ENCODE peak calls at places on chromosomes 11 and 22, in eight cellular contexts. I, Y, L, B, D, R, W and H are unnamed samples.

GRCh38 chr11:18927550-18928322 is 11.5 kb downstream of the MRGPRX1 start:
- DNase-seq in I (no peak), Y (no peak), L (no peak), B (no peak), D (no peak), R (no peak), W (no peak), H (no peak)

GRCh38 chr11:115222218-115222862 is 281.9 kb downstream of the CADM1 start:
- DNase-seq in I (peak; percentile 87), Y (no peak), L (no peak), B (no peak), D (no peak), R (no peak), W (no peak), H (no peak)

GRCh38 chr11:101466352-101466751 is 117.5 kb downstream of the TRPC6 start:
- DNase-seq in I (no peak), Y (no peak), L (peak; percentile 40), B (peak; percentile 18), D (no peak), R (no peak), W (no peak), H (no peak)

GRCh38 chr11:32109596-32109995 is 18.7 kb downstream of the RCN1 start:
- DNase-seq in I (no peak), Y (no peak), L (no peak), B (no peak), D (no peak), R (no peak), W (no peak), H (no peak)

GRCh38 chr11:6703247-6704063 is 20.3 kb upstream of the MRPL17 start:
- DNase-seq in I (peak; percentile 76), Y (peak; percentile 42), L (peak; percentile 57), B (peak; percentile 58), D (no peak), R (no peak), W (peak; percentile 16), H (no peak)

GRCh38 chr22:20216863-20217499 is 51.1 kb downstream of the RTN4R start:
- DNase-seq in I (no peak), Y (peak; percentile 51), L (no peak), B (no peak), D (no peak), R (no peak), W (no peak), H (no peak)

GRCh38 chr11:65404638-65405339 is 17.8 kb upstream of the NEAT1 start:
- DNase-seq in I (no peak), Y (no peak), L (no peak), B (no peak), D (no peak), R (no peak), W (no peak), H (peak; percentile 55)

GRCh38 chr11:843818-844692 is 1.4 kb downstream of the TSPAN4 start:
- DNase-seq in I (peak; percentile 93), Y (peak; percentile 68), L (peak; percentile 96), B (peak; percentile 83), D (peak; percentile 97), R (no peak), W (no peak), H (peak; percentile 78)

GRCh38 chr11:76419896-76420295 is 24.9 kb upstream of the EMSY start:
- DNase-seq in I (no peak), Y (no peak), L (peak; percentile 46), B (no peak), D (no peak), R (no peak), W (no peak), H (peak; percentile 53)

GRCh38 chr22:24265734-24266133 is 4.9 kb upstream of the SPECC1L start:
- DNase-seq in I (no peak), Y (no peak), L (no peak), B (no peak), D (no peak), R (no peak), W (no peak), H (no peak)

GRCh38 chr22:27546157-27546556 is 255.4 kb downstream of the MN1 start:
- DNase-seq in I (no peak), Y (no peak), L (no peak), B (no peak), D (no peak), R (no peak), W (no peak), H (no peak)

GRCh38 chr22:36336246-36337182 is 51.3 kb downstream of the MYH9 start:
- DNase-seq in I (no peak), Y (no peak), L (no peak), B (no peak), D (no peak), R (no peak), W (no peak), H (no peak)

GRCh38 chr22:36340621-36341020 is 47.1 kb downstream of the MYH9 start:
- DNase-seq in I (no peak), Y (peak; percentile 56), L (no peak), B (no peak), D (peak; percentile 72), R (no peak), W (no peak), H (no peak)

GRCh38 chr22:36341640-36342041 is 46.1 kb downstream of the MYH9 start:
- DNase-seq in I (no peak), Y (no peak), L (no peak), B (no peak), D (no peak), R (no peak), W (no peak), H (no peak)

GRCh38 chr22:36337365-36338130 is 50.2 kb downstream of the MYH9 start:
- DNase-seq in I (no peak), Y (no peak), L (no peak), B (no peak), D (no peak), R (no peak), W (no peak), H (no peak)

DNA sequence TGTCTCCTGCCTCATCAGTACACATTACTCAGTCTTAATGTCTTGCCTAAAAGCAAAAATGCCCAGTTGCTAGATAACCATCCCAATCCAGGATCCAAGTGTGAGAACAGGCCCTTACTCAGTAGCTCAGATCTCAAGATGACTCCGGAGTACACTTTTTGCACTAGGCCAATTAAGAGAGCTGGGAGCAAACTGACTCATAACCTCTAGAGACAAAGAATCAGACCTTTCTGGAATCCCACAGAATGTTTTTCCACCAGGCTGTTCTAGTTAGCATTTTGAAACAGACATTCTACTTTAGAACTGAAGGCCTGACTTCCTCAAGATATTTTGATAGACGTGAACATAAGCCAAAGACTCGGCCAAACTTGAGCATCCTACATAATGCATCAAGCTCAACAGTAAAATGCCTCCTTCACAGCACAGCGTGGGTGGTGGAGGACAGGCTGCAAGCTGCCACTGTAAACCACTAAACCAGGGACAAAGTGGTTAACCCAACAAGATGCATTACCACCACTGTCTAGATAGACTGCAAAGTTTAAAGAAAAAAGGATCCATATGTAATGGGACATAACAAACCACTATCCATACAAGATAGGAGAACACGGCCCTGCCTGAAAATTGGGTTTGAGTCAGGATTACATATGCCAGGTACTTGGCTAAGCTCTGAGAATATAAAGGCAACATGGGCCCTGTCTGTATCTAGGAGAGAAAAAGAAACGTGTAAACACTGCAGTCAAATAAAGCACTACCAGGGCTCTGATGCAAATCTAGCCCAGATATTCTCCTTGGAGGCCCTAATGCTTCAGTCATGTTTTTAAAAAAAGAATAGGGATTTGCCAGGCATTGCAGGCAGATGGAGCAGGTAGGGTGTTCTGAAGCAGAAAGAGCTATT is 48.3 kb downstream of the MYH9 start:
- DNase-seq in I (peak; percentile 88), Y (no peak), L (no peak), B (no peak), D (no peak), R (no peak), W (no peak), H (no peak)
- H3K27ac ChIP-seq in I (peak overlapping the region; percentile 58), Y (peak overlapping the region; percentile 100), L (no peak overlapping the region), B (peak overlapping the region; percentile 56), D (peak overlapping the region; percentile 98), R (no peak overlapping the region), W (peak overlapping the region; percentile 43), H (no peak overlapping the region)

GRCh38 chr22:46914916-46915894 is 152.8 kb downstream of the TBC1D22A start:
- DNase-seq in I (no peak), Y (no peak), L (no peak), B (no peak), D (no peak), R (no peak), W (no peak), H (no peak)

GRCh38 chr22:46915978-46916730 is 153.7 kb downstream of the TBC1D22A start:
- DNase-seq in I (no peak), Y (no peak), L (no peak), B (no peak), D (no peak), R (no peak), W (no peak), H (no peak)

GRCh38 chr22:46917702-46918101 is 155.3 kb downstream of the TBC1D22A start:
- DNase-seq in I (no peak), Y (no peak), L (no peak), B (no peak), D (no peak), R (no peak), W (no peak), H (no peak)

GRCh38 chr22:46916886-46917625 is 154.6 kb downstream of the TBC1D22A start:
- DNase-seq in I (no peak), Y (no peak), L (no peak), B (no peak), D (no peak), R (no peak), W (no peak), H (no peak)

GRCh38 chr22:46918197-46918596 is 155.7 kb downstream of the TBC1D22A start:
- DNase-seq in I (no peak), Y (no peak), L (no peak), B (no peak), D (no peak), R (no peak), W (no peak), H (no peak)
- H3K27ac ChIP-seq in I (no peak overlapping the region), Y (no peak overlapping the region), L (no peak overlapping the region), B (no peak overlapping the region), D (no peak overlapping the region), R (no peak overlapping the region), W (no peak overlapping the region), H (no peak overlapping the region)

GRCh38 chr11:83035070-83035854 is 36.4 kb downstream of the RAB30 start:
- DNase-seq in I (peak; percentile 48), Y (no peak), L (no peak), B (no peak), D (no peak), R (no peak), W (no peak), H (no peak)
- H3K27ac ChIP-seq in I (no peak overlapping the region), Y (peak overlapping the region; percentile 71), L (no peak overlapping the region), B (peak overlapping the region; percentile 43), D (peak overlapping the region; percentile 57), R (no peak overlapping the region), W (no peak overlapping the region), H (no peak overlapping the region)

GRCh38 chr11:11558352-11558751 is 63.5 kb downstream of the GALNT18 start:
- DNase-seq in I (no peak), Y (no peak), L (no peak), B (no peak), D (no peak), R (no peak), W (no peak), H (no peak)

GRCh38 chr11:11552688-11553087 is 69.1 kb downstream of the GALNT18 start:
- DNase-seq in I (no peak), Y (no peak), L (no peak), B (no peak), D (no peak), R (no peak), W (no peak), H (no peak)

GRCh38 chr11:11558826-11559225 is 63.0 kb downstream of the GALNT18 start:
- DNase-seq in I (no peak), Y (no peak), L (no peak), B (no peak), D (no peak), R (no peak), W (no peak), H (no peak)

GRCh38 chr11:11553595-11553994 is 68.2 kb downstream of the GALNT18 start:
- DNase-seq in I (no peak), Y (no peak), L (no peak), B (no peak), D (no peak), R (no peak), W (no peak), H (peak; percentile 33)

GRCh38 chr11:11555228-11555627 is 66.6 kb downstream of the GALNT18 start:
- DNase-seq in I (no peak), Y (peak; percentile 38), L (no peak), B (peak; percentile 12), D (no peak), R (no peak), W (no peak), H (peak; percentile 43)
- H3K27ac ChIP-seq in I (no peak overlapping the region), Y (no peak overlapping the region), L (no peak overlapping the region), B (no peak overlapping the region), D (no peak overlapping the region), R (no peak overlapping the region), W (no peak overlapping the region), H (no peak overlapping the region)